ENCODE peak calls at places on chromosomes 11 and 22, in six cellular contexts. One of them, this sample, is unnamed.

GRCh38 chr11:108965602-108966001 is 300.7 kb downstream of the DDX10 start:
- DNase-seq in spleen: no peak
- DNase-seq in RWPE1: no peak
- DNase-seq in activated B cell treated with CpG ODN at 0.5 μM for 24 hours: no peak
- DNase-seq in neural crest cell: no peak
- DNase-seq in colonic mucosa: no peak
- DNase-seq in this sample: no peak

GRCh38 chr22:27461470-27461869 is 340.1 kb downstream of the MN1 start:
- DNase-seq in spleen: no peak
- DNase-seq in RWPE1: peak
- DNase-seq in activated B cell treated with CpG ODN at 0.5 μM for 24 hours: no peak
- DNase-seq in neural crest cell: no peak
- DNase-seq in colonic mucosa: no peak
- DNase-seq in this sample: no peak

GRCh38 chr11:1414650-1415049 is 24.9 kb downstream of the BRSK2 start:
- DNase-seq in spleen: no peak
- DNase-seq in RWPE1: no peak
- DNase-seq in activated B cell treated with CpG ODN at 0.5 μM for 24 hours: no peak
- DNase-seq in neural crest cell: no peak
- DNase-seq in colonic mucosa: no peak
- DNase-seq in this sample: no peak

GRCh38 chr22:27327981-27328721 is 473.4 kb downstream of the MN1 start:
- DNase-seq in spleen: no peak
- DNase-seq in RWPE1: no peak
- DNase-seq in activated B cell treated with CpG ODN at 0.5 μM for 24 hours: no peak
- DNase-seq in neural crest cell: no peak
- DNase-seq in colonic mucosa: no peak
- DNase-seq in this sample: no peak

GRCh38 chr11:79314906-79315689 is 125.7 kb downstream of the TENM4 start:
- DNase-seq in spleen: no peak
- DNase-seq in RWPE1: peak
- DNase-seq in activated B cell treated with CpG ODN at 0.5 μM for 24 hours: no peak
- DNase-seq in neural crest cell: peak
- DNase-seq in colonic mucosa: no peak
- DNase-seq in this sample: no peak

GRCh38 chr11:120205596-120206161 is 5.2 kb upstream of the OAF start:
- DNase-seq in spleen: no peak
- DNase-seq in RWPE1: peak
- DNase-seq in activated B cell treated with CpG ODN at 0.5 μM for 24 hours: no peak
- DNase-seq in neural crest cell: no peak
- DNase-seq in colonic mucosa: no peak
- DNase-seq in this sample: no peak

GRCh38 chr11:79982185-79982584 is 541.4 kb upstream of the TENM4 start:
- DNase-seq in spleen: no peak
- DNase-seq in RWPE1: no peak
- DNase-seq in activated B cell treated with CpG ODN at 0.5 μM for 24 hours: no peak
- DNase-seq in neural crest cell: no peak
- DNase-seq in colonic mucosa: no peak
- DNase-seq in this sample: no peak

GRCh38 chr22:42013385-42013784 is 14.8 kb downstream of the WBP2NL start:
- DNase-seq in spleen: no peak
- DNase-seq in RWPE1: no peak
- DNase-seq in activated B cell treated with CpG ODN at 0.5 μM for 24 hours: no peak
- DNase-seq in neural crest cell: no peak
- DNase-seq in colonic mucosa: no peak
- DNase-seq in this sample: no peak

GRCh38 chr22:49536571-49537131 is 291.0 kb downstream of the BRD1 start:
- DNase-seq in spleen: peak
- DNase-seq in RWPE1: no peak
- DNase-seq in activated B cell treated with CpG ODN at 0.5 μM for 24 hours: no peak
- DNase-seq in neural crest cell: no peak
- DNase-seq in colonic mucosa: no peak
- DNase-seq in this sample: no peak

GRCh38 chr11:60870733-60871377 is 3.5 kb downstream of the ZP1 start:
- DNase-seq in spleen: peak
- DNase-seq in RWPE1: no peak
- DNase-seq in activated B cell treated with CpG ODN at 0.5 μM for 24 hours: no peak
- DNase-seq in neural crest cell: no peak
- DNase-seq in colonic mucosa: no peak
- DNase-seq in this sample: no peak

GRCh38 chr11:44565746-44566558 is 489 bp downstream of the CD82 start:
- DNase-seq in spleen: peak
- DNase-seq in RWPE1: peak
- DNase-seq in activated B cell treated with CpG ODN at 0.5 μM for 24 hours: no peak
- DNase-seq in neural crest cell: no peak
- DNase-seq in colonic mucosa: no peak
- DNase-seq in this sample: no peak

GRCh38 chr22:49673048-49673447 is 154.6 kb downstream of the BRD1 start:
- DNase-seq in spleen: no peak
- DNase-seq in RWPE1: no peak
- DNase-seq in activated B cell treated with CpG ODN at 0.5 μM for 24 hours: no peak
- DNase-seq in neural crest cell: no peak
- DNase-seq in colonic mucosa: no peak
- DNase-seq in this sample: no peak

GRCh38 chr11:57157624-57158023 is 24.1 kb upstream of the LRRC55 start:
- DNase-seq in spleen: no peak
- DNase-seq in RWPE1: no peak
- DNase-seq in activated B cell treated with CpG ODN at 0.5 μM for 24 hours: no peak
- DNase-seq in neural crest cell: no peak
- DNase-seq in colonic mucosa: no peak
- DNase-seq in this sample: no peak

GRCh38 chr11:110908401-110909106 is 196.3 kb upstream of the ARHGAP20 start:
- DNase-seq in spleen: no peak
- DNase-seq in RWPE1: peak
- DNase-seq in activated B cell treated with CpG ODN at 0.5 μM for 24 hours: no peak
- DNase-seq in neural crest cell: no peak
- DNase-seq in colonic mucosa: no peak
- DNase-seq in this sample: peak

GRCh38 chr11:12092714-12093113 is 17.7 kb upstream of the MICAL2 start:
- DNase-seq in spleen: no peak
- DNase-seq in RWPE1: no peak
- DNase-seq in activated B cell treated with CpG ODN at 0.5 μM for 24 hours: no peak
- DNase-seq in neural crest cell: no peak
- DNase-seq in colonic mucosa: no peak
- DNase-seq in this sample: no peak

GRCh38 chr11:65589444-65590239 is 6.0 kb downstream of the KCNK7 start:
- DNase-seq in spleen: peak
- DNase-seq in RWPE1: no peak
- DNase-seq in activated B cell treated with CpG ODN at 0.5 μM for 24 hours: no peak
- DNase-seq in neural crest cell: no peak
- DNase-seq in colonic mucosa: no peak
- DNase-seq in this sample: no peak

GRCh38 chr11:60343094-60343704 is 16.1 kb downstream of the MS4A6E start:
- DNase-seq in spleen: no peak
- DNase-seq in RWPE1: no peak
- DNase-seq in activated B cell treated with CpG ODN at 0.5 μM for 24 hours: no peak
- DNase-seq in neural crest cell: no peak
- DNase-seq in colonic mucosa: no peak
- DNase-seq in this sample: no peak

GRCh38 chr22:50059185-50059880 is 1.2 kb upstream of the TTLL8 start:
- DNase-seq in spleen: no peak
- DNase-seq in RWPE1: peak
- DNase-seq in activated B cell treated with CpG ODN at 0.5 μM for 24 hours: no peak
- DNase-seq in neural crest cell: peak
- DNase-seq in colonic mucosa: no peak
- DNase-seq in this sample: no peak

GRCh38 chr11:11505190-11505589 is 116.6 kb downstream of the GALNT18 start:
- DNase-seq in spleen: no peak
- DNase-seq in RWPE1: no peak
- DNase-seq in activated B cell treated with CpG ODN at 0.5 μM for 24 hours: no peak
- DNase-seq in neural crest cell: no peak
- DNase-seq in colonic mucosa: no peak
- DNase-seq in this sample: no peak

GRCh38 chr11:76216536-76217326 is 10.4 kb upstream of the WNT11 start:
- DNase-seq in spleen: no peak
- DNase-seq in RWPE1: no peak
- DNase-seq in activated B cell treated with CpG ODN at 0.5 μM for 24 hours: no peak
- DNase-seq in neural crest cell: no peak
- DNase-seq in colonic mucosa: no peak
- DNase-seq in this sample: no peak

DNA sequence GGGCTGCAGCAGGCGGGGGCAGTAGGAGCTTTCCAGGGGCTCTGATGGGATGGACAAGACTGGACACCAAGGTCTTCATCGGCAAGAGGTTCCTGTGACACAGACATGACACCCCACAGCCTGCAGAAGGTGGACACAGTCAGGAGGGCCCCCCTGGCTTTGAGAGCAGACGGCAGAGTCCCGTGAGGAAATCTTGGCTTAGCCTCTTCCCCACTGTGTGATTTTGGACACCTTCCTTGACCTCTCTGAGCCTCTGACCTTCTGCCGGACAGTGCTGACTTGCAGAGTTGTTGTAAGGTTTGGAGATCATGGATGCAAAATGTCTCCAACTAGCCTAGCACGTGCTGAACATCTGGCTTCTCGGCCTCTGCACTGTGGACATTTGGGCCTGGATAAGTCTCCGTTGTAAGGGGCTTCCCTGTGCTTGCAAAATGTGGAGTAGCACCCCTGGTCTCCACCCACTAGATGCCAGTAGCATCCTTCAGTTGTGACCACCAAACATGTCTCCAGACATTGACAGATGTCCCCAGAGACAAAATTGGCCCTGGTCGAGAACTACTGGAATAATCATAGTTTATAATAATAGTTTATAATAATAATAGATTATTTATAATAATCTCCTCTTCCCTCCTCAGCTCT is 54.6 kb downstream of the MCM5 start:
- DNase-seq in spleen: no peak
- DNase-seq in RWPE1: no peak
- DNase-seq in activated B cell treated with CpG ODN at 0.5 μM for 24 hours: no peak
- DNase-seq in neural crest cell: no peak
- DNase-seq in colonic mucosa: no peak
- DNase-seq in this sample: no peak
- TF ChIP-seq CTCF in spleen: no peak
- TF ChIP-seq CTCF in RWPE1: no peak
- TF ChIP-seq CTCF in activated B cell treated with CpG ODN at 0.5 μM for 24 hours: no peak
- TF ChIP-seq CTCF in neural crest cell: no peak
- TF ChIP-seq CTCF in colonic mucosa: no peak
- TF ChIP-seq CTCF in this sample: peak

GRCh38 chr22:39384750-39385480 is 14.7 kb upstream of the TAB1 start:
- DNase-seq in spleen: no peak
- DNase-seq in RWPE1: no peak
- DNase-seq in activated B cell treated with CpG ODN at 0.5 μM for 24 hours: no peak
- DNase-seq in neural crest cell: peak
- DNase-seq in colonic mucosa: no peak
- DNase-seq in this sample: no peak
- TF ChIP-seq CTCF in spleen: no peak
- TF ChIP-seq CTCF in RWPE1: no peak
- TF ChIP-seq CTCF in activated B cell treated with CpG ODN at 0.5 μM for 24 hours: no peak
- TF ChIP-seq CTCF in neural crest cell: peak
- TF ChIP-seq CTCF in colonic mucosa: no peak
- TF ChIP-seq CTCF in this sample: peak

GRCh38 chr11:34358258-34358665 is 452 bp upstream of the ABTB2 start:
- DNase-seq in spleen: peak
- DNase-seq in RWPE1: peak
- DNase-seq in activated B cell treated with CpG ODN at 0.5 μM for 24 hours: no peak
- DNase-seq in neural crest cell: peak
- DNase-seq in colonic mucosa: peak
- DNase-seq in this sample: no peak

GRCh38 chr11:34357646-34358257 is at the start of gene ABTB2:
- DNase-seq in spleen: peak
- DNase-seq in RWPE1: peak
- DNase-seq in activated B cell treated with CpG ODN at 0.5 μM for 24 hours: peak
- DNase-seq in neural crest cell: peak
- DNase-seq in colonic mucosa: peak
- DNase-seq in this sample: no peak

GRCh38 chr11:34356130-34356529 is 1.7 kb downstream of the ABTB2 start:
- DNase-seq in spleen: no peak
- DNase-seq in RWPE1: no peak
- DNase-seq in activated B cell treated with CpG ODN at 0.5 μM for 24 hours: no peak
- DNase-seq in neural crest cell: no peak
- DNase-seq in colonic mucosa: no peak
- DNase-seq in this sample: no peak

GRCh38 chr11:34356576-34356917 is 1.3 kb downstream of the ABTB2 start:
- DNase-seq in spleen: no peak
- DNase-seq in RWPE1: peak
- DNase-seq in activated B cell treated with CpG ODN at 0.5 μM for 24 hours: no peak
- DNase-seq in neural crest cell: peak
- DNase-seq in colonic mucosa: no peak
- DNase-seq in this sample: no peak

DNA sequence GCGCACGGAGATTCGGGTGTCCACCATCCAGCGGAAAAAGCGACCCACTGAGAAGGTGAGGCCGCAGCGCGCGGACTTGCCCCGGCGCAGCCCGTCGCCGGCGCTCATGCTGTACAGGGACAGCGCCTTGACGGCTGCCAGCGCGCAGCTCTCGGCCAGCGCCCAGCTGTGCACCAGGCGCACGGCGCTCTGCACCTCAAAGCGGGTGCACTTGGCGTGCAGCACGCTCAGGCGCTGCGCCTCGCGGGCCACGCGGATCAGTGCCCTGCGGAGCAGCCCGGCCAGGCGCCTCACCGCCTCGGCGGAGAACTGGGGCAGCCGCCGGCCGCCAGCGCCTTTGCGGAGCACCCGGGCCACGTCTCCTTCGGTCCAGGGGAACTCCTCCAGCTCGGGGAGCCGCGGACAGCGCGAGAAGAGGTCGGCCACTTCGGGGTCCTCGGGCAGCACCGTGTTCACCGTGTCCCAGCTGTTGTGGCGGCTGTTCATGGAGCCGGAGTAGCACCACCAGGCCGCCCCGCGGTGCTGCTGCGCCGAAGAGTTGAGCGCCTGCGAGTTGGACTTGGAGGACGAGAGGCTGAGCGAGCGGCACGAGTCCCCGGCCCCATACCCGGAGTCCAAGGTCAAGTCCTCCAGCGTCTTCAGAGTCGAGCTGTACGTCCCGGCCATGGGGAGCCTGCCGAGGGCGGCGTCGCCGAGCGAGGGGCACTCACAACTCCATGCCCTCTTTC is 728 bp downstream of the ABTB2 start:
- DNase-seq in spleen: peak
- DNase-seq in RWPE1: peak
- DNase-seq in activated B cell treated with CpG ODN at 0.5 μM for 24 hours: peak
- DNase-seq in neural crest cell: peak
- DNase-seq in colonic mucosa: peak
- DNase-seq in this sample: no peak
- TF ChIP-seq CTCF in spleen: no peak
- TF ChIP-seq CTCF in RWPE1: no peak
- TF ChIP-seq CTCF in activated B cell treated with CpG ODN at 0.5 μM for 24 hours: no peak
- TF ChIP-seq CTCF in neural crest cell: peak
- TF ChIP-seq CTCF in colonic mucosa: no peak
- TF ChIP-seq CTCF in this sample: no peak

GRCh38 chr11:35619754-35620640 is 1.7 kb downstream of the FJX1 start:
- DNase-seq in spleen: no peak
- DNase-seq in RWPE1: peak
- DNase-seq in activated B cell treated with CpG ODN at 0.5 μM for 24 hours: peak
- DNase-seq in neural crest cell: peak
- DNase-seq in colonic mucosa: no peak
- DNase-seq in this sample: no peak
- TF ChIP-seq CTCF in spleen: no peak
- TF ChIP-seq CTCF in RWPE1: no peak
- TF ChIP-seq CTCF in activated B cell treated with CpG ODN at 0.5 μM for 24 hours: no peak
- TF ChIP-seq CTCF in neural crest cell: no peak
- TF ChIP-seq CTCF in colonic mucosa: no peak
- TF ChIP-seq CTCF in this sample: peak

DNA sequence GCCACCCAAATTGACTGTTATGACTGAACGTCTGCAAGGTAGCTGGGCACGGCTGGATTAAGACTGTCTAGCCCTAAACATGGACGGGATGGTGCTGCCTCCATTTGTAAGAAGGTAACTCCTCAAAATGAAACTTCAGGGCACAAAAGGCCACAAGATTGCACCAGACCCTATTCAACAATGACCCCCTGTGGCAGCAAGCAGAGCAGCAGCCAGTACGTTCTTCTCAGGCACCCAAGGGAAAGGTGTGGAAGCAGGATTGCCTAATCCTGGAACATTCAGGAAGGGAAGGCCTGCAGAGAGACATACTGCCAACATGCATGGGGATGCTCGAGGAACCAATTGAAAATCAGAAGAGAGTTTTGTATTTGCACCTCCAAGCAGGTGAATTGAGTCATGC is 4.5 kb upstream of the TBX10 start:
- DNase-seq in spleen: no peak
- DNase-seq in RWPE1: peak
- DNase-seq in activated B cell treated with CpG ODN at 0.5 μM for 24 hours: no peak
- DNase-seq in neural crest cell: no peak
- DNase-seq in colonic mucosa: no peak
- DNase-seq in this sample: no peak
- TF ChIP-seq CTCF in spleen: no peak
- TF ChIP-seq CTCF in RWPE1: peak
- TF ChIP-seq CTCF in activated B cell treated with CpG ODN at 0.5 μM for 24 hours: no peak
- TF ChIP-seq CTCF in neural crest cell: peak
- TF ChIP-seq CTCF in colonic mucosa: no peak
- TF ChIP-seq CTCF in this sample: peak